ENCODE peak calls at places on chromosomes 7 and 10, in five cellular contexts. L is HepG2, W is gastrocnemius medialis, M is K562, C is mammary epithelial cell. S is an unnamed sample.

GRCh38 chr7:149742075-149742701 is 31.2 kb downstream of the ZNF467 start:
- DNase-seq in M (peak; percentile 91), C (peak; percentile 33), L (peak; percentile 41), W (peak; percentile 40), S (no peak)

GRCh38 chr10:110210663-110211454 is 3.5 kb downstream of the MXI1 start:
- DNase-seq in L (peak; percentile 95), W (peak; percentile 96), M (peak; percentile 97), C (peak; percentile 98), S (peak; percentile 95)

GRCh38 chr10:78654047-78654590 is 414.6 kb upstream of the ZMIZ1 start:
- DNase-seq in L (no peak), W (no peak), M (no peak), C (no peak), S (no peak)

GRCh38 chr10:97207756-97208346 is 22.1 kb upstream of the SLIT1 start:
- DNase-seq in W (no peak), L (no peak), M (no peak), C (no peak), S (no peak)

GRCh38 chr10:78457804-78458483 is 424.3 kb downstream of the RPS24 start:
- DNase-seq in M (no peak), C (no peak), W (no peak), L (peak; percentile 49), S (no peak)

GRCh38 chr10:79260803-79261740 is 86.2 kb upstream of the PPIF start:
- DNase-seq in L (peak; percentile 58), W (no peak), M (no peak), C (no peak), S (no peak)

GRCh38 chr7:294440-295154 is 4.6 kb downstream of the FOXL3 start:
- DNase-seq in L (no peak), W (no peak), M (no peak), C (no peak), S (no peak)

GRCh38 chr10:46268076-46268881 is 18.5 kb upstream of the ANTXRL start:
- DNase-seq in C (no peak), L (no peak), W (no peak), M (no peak), S (no peak)

GRCh38 chr7:6637544-6638229 is 569 bp downstream of the ZNF316 start:
- DNase-seq in M (peak; percentile 95), W (no peak), C (no peak), L (peak; percentile 39), S (no peak)

GRCh38 chr10:7789390-7789789 is 1.4 kb downstream of the ATP5F1C start:
- DNase-seq in L (peak; percentile 21), M (peak; percentile 17), W (no peak), C (peak; percentile 12), S (no peak)

GRCh38 chr10:388661-389045 is 253.4 kb downstream of the ZMYND11 start:
- DNase-seq in M (no peak), L (no peak), C (no peak), W (no peak), S (no peak)

GRCh38 chr7:70044525-70044924 is 446.2 kb downstream of the AUTS2 start:
- DNase-seq in M (no peak), W (no peak), L (no peak), C (no peak), S (no peak)

GRCh38 chr10:35006836-35007235 is 83.3 kb downstream of the CUL2 start:
- DNase-seq in W (no peak), L (no peak), M (no peak), C (no peak), S (no peak)

GRCh38 chr10:120969219-120969645 is 118.1 kb downstream of the WDR11 start:
- DNase-seq in L (no peak), C (peak; percentile 88), W (no peak), M (no peak), S (peak; percentile 72)

GRCh38 chr7:112069879-112070321 is 136.3 kb downstream of the DOCK4 start:
- DNase-seq in L (no peak), M (no peak), C (peak; percentile 36), W (no peak), S (peak; percentile 74)

GRCh38 chr7:6237002-6237401 is 35.4 kb downstream of the CYTH3 start:
- DNase-seq in L (no peak), W (no peak), M (no peak), C (no peak), S (no peak)

GRCh38 chr10:98029149-98030092 is 1.0 kb downstream of the CRTAC1 start:
- DNase-seq in C (no peak), W (no peak), M (no peak), L (no peak), S (no peak)

GRCh38 chr10:101741938-101742337 is 34.0 kb downstream of the FGF8 start:
- DNase-seq in C (no peak), W (no peak), M (no peak), L (no peak), S (no peak)

GRCh38 chr7:74682829-74683228 is 25.3 kb downstream of the GTF2I start:
- DNase-seq in L (no peak), C (no peak), M (no peak), W (no peak), S (no peak)

GRCh38 chr7:50681451-50682045 is 101.1 kb downstream of the GRB10 start:
- DNase-seq in L (no peak), M (no peak), C (no peak), W (no peak), S (no peak)

GRCh38 chr7:70579397-70580097 is 552.4 kb upstream of the GALNT17 start:
- DNase-seq in M (no peak), C (no peak), W (no peak), L (no peak), S (no peak)

GRCh38 chr7:5591547-5591899 is 167.9 kb upstream of the TNRC18 start:
- DNase-seq in M (no peak), W (no peak), L (peak; percentile 72), C (peak; percentile 76), S (no peak)

GRCh38 chr10:95467162-95467599 is 94.0 kb downstream of the SORBS1 start:
- DNase-seq in L (peak; percentile 83), C (peak; percentile 55), W (peak; percentile 64), M (peak; percentile 74), S (peak; percentile 14)

GRCh38 chr10:95464280-95464679 is 96.9 kb downstream of the SORBS1 start:
- DNase-seq in L (no peak), C (no peak), W (no peak), M (no peak), S (no peak)

GRCh38 chr10:95469251-95469650 is 91.9 kb downstream of the SORBS1 start:
- DNase-seq in W (no peak), C (no peak), M (no peak), L (no peak), S (no peak)

GRCh38 chr10:95469676-95470075 is 91.5 kb downstream of the SORBS1 start:
- DNase-seq in L (no peak), M (no peak), C (no peak), W (no peak), S (no peak)

GRCh38 chr10:95466450-95466849 is 94.7 kb downstream of the SORBS1 start:
- DNase-seq in W (no peak), C (no peak), M (no peak), L (no peak), S (no peak)
- H3K4me1 ChIP-seq in W (peaks cover 82% of the 10 kb centered on the region), C (peaks cover 5% of the 10 kb centered on the region), M (peaks cover 3% of the 10 kb centered on the region), L (peaks cover 92% of the 10 kb centered on the region), S (no peaks in the 10 kb centered on the region)

GRCh38 chr10:1609038-1609411 is 128.3 kb downstream of the ADARB2 start:
- DNase-seq in L (no peak), C (no peak), W (no peak), M (no peak), S (no peak)
- H3K27me3 ChIP-seq in L (peaks cover 75% of the 10 kb centered on the region), C (no peaks in the 10 kb centered on the region), W (peaks cover 11% of the 10 kb centered on the region), M (peaks cover 56% of the 10 kb centered on the region), S (peaks cover 3% of the 10 kb centered on the region)

GRCh38 chr7:55550838-55551537 is 21.3 kb downstream of the VOPP1 start:
- DNase-seq in C (no peak), W (peak; percentile 57), M (no peak), L (peak; percentile 49), S (peak; percentile 39)
- H3K4me1 ChIP-seq in C (peaks cover 37% of the 10 kb centered on the region), W (peaks cover 91% of the 10 kb centered on the region), M (peaks cover 10% of the 10 kb centered on the region), L (peaks cover 39% of the 10 kb centered on the region), S (peaks cover 32% of the 10 kb centered on the region)

GRCh38 chr10:117170244-117170643 is 27.0 kb upstream of the KCNK18 start:
- DNase-seq in W (no peak), L (no peak), C (no peak), M (no peak), S (no peak)
- H3K27me3 ChIP-seq in W (peaks cover 82% of the 10 kb centered on the region), L (peaks cover 68% of the 10 kb centered on the region), C (peaks cover 27% of the 10 kb centered on the region), M (peaks cover 42% of the 10 kb centered on the region), S (peaks cover 91% of the 10 kb centered on the region)

GRCh38 chr7:120171406-120171805 is 101.6 kb upstream of the KCND2 start:
- DNase-seq in C (peak; percentile 52), L (no peak), M (no peak), W (no peak), S (peak; percentile 66)
- H3K4me1 ChIP-seq in C (peaks cover 7% of the 10 kb centered on the region), L (no peaks in the 10 kb centered on the region), M (no peaks in the 10 kb centered on the region), W (peaks cover 7% of the 10 kb centered on the region), S (peaks cover 14% of the 10 kb centered on the region)

GRCh38 chr7:27172388-27172774 is 1.7 kb downstream of the HOXA10 start:
- DNase-seq in M (no peak), L (no peak), W (peak; percentile 1), C (no peak), S (peak; percentile 40)

GRCh38 chr7:27169658-27170493 is 4.2 kb downstream of the HOXA10 start:
- DNase-seq in M (no peak), C (no peak), L (no peak), W (no peak), S (peak; percentile 59)

GRCh38 chr7:27171636-27172387 is 2.3 kb downstream of the HOXA10 start:
- DNase-seq in L (no peak), C (peak; percentile 30), M (no peak), W (peak; percentile 23), S (peak; percentile 76)

GRCh38 chr7:27170494-27170811 is 3.7 kb downstream of the HOXA10 start:
- DNase-seq in C (no peak), M (no peak), W (no peak), L (no peak), S (peak; percentile 55)

DNA sequence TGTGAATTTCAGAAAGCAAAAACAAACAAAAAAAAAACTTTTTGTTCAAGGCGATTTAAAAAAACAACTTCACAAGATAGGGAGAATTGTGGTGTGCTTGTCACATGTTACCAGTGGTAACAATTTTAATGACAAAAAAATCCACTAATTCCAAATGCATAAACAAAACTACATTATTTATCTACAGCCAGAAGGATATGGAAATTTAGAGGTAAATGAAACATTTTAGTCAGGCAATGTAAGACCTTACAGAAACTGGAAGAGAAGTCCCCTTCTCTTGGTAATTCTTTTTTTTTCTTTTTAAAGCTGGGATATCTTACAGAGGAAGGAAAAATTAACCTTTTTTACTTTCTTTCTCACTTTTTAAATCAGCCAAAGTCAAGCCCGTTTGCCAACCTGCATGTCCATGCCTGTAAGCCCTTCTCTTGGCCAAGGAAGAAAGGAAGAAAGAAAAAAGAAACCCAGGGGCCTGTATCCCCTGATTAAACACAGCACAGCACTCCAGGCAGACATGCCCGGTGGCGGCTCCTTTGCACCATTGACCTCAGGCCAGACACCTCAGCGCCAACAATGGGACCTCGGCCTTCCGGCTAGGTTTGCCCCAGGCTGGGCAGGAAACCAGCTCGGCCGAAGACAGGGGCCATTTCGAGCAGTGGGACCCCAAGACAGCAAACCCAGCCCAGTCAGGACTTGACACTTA is 3.0 kb downstream of the HOXA10 start:
- DNase-seq in M (no peak), W (no peak), C (no peak), L (peak; percentile 26), S (peak; percentile 61)
- H3K27me3 ChIP-seq in M (peaks cover 73% of the 10 kb centered on the region), W (no peaks in the 10 kb centered on the region), C (peaks cover 15% of the 10 kb centered on the region), L (peaks cover 58% of the 10 kb centered on the region), S (peaks cover 3% of the 10 kb centered on the region)

DNA sequence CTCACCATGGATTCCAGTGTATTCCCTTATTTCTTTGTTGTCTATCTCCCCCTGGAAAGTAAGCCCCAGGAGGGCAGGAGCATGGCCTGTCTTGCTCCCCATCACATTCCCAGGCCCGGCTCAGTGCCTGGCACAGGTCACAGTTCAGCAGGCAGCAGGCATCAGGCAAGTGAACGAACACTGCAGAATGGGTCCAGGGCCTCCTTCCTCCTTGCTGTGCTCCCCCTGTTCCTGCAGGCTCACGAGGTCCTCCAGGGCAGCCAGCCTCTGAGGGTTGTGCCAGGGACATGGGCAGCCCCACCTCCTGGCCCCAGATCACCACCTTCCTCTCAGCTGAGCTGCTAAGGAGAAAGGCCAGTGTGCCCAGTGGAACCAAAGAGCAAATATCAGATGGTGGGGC is 41.8 kb downstream of the PDLIM1 start:
- DNase-seq in C (no peak), L (no peak), M (no peak), W (peak; percentile 52), S (no peak)
- H3K4me1 ChIP-seq in C (peaks cover 28% of the 10 kb centered on the region), L (peaks cover 27% of the 10 kb centered on the region), M (no peaks in the 10 kb centered on the region), W (peaks cover 70% of the 10 kb centered on the region), S (peaks cover 18% of the 10 kb centered on the region)